ENCODE peak calls at places on chromosomes 11 and 22, in eight cellular contexts. One of them, this sample, is unnamed.

GRCh38 chr11:62431171-62431895 is 12.5 kb downstream of the SCGB1A1 start:
- DNase-seq in coronary artery: no peak
- DNase-seq in cardiac muscle cell: peak
- DNase-seq in CD8-positive, alpha-beta T cell: no peak
- DNase-seq in adrenal gland: no peak
- DNase-seq in transverse colon: no peak
- DNase-seq in Panc1: no peak
- DNase-seq in tibial artery: no peak
- DNase-seq in this sample: no peak

GRCh38 chr11:65709661-65710060 is 2.4 kb upstream of the KAT5 start:
- DNase-seq in CD8-positive, alpha-beta T cell: no peak
- DNase-seq in tibial artery: peak
- DNase-seq in coronary artery: no peak
- DNase-seq in cardiac muscle cell: peak
- DNase-seq in adrenal gland: peak
- DNase-seq in Panc1: no peak
- DNase-seq in transverse colon: no peak
- DNase-seq in this sample: no peak

GRCh38 chr11:64869571-64870175 is 8.7 kb downstream of the EHD1 start:
- DNase-seq in adrenal gland: no peak
- DNase-seq in cardiac muscle cell: no peak
- DNase-seq in Panc1: no peak
- DNase-seq in tibial artery: no peak
- DNase-seq in transverse colon: no peak
- DNase-seq in CD8-positive, alpha-beta T cell: no peak
- DNase-seq in coronary artery: no peak
- DNase-seq in this sample: no peak

GRCh38 chr11:124194696-124195418 is 11.7 kb downstream of the OR10D3 start:
- DNase-seq in CD8-positive, alpha-beta T cell: no peak
- DNase-seq in transverse colon: peak
- DNase-seq in adrenal gland: peak
- DNase-seq in cardiac muscle cell: peak
- DNase-seq in Panc1: peak
- DNase-seq in coronary artery: no peak
- DNase-seq in tibial artery: peak
- DNase-seq in this sample: peak

GRCh38 chr22:17570851-17571631 is 7.7 kb downstream of the SLC25A18 start:
- DNase-seq in Panc1: no peak
- DNase-seq in CD8-positive, alpha-beta T cell: no peak
- DNase-seq in transverse colon: peak
- DNase-seq in cardiac muscle cell: peak
- DNase-seq in coronary artery: peak
- DNase-seq in tibial artery: peak
- DNase-seq in adrenal gland: peak
- DNase-seq in this sample: peak

GRCh38 chr22:50544746-50545253 is 899 bp upstream of the KLHDC7B start:
- DNase-seq in transverse colon: peak
- DNase-seq in tibial artery: no peak
- DNase-seq in cardiac muscle cell: no peak
- DNase-seq in CD8-positive, alpha-beta T cell: no peak
- DNase-seq in coronary artery: no peak
- DNase-seq in adrenal gland: no peak
- DNase-seq in Panc1: no peak
- DNase-seq in this sample: no peak

GRCh38 chr11:46677169-46677568 is 23.2 kb downstream of the ARHGAP1 start:
- DNase-seq in cardiac muscle cell: no peak
- DNase-seq in CD8-positive, alpha-beta T cell: no peak
- DNase-seq in tibial artery: no peak
- DNase-seq in Panc1: no peak
- DNase-seq in coronary artery: peak
- DNase-seq in transverse colon: no peak
- DNase-seq in adrenal gland: no peak
- DNase-seq in this sample: no peak

GRCh38 chr11:117273550-117274289 is 17.4 kb upstream of the BACE1-AS start:
- DNase-seq in CD8-positive, alpha-beta T cell: no peak
- DNase-seq in transverse colon: no peak
- DNase-seq in cardiac muscle cell: peak
- DNase-seq in adrenal gland: peak
- DNase-seq in Panc1: no peak
- DNase-seq in coronary artery: no peak
- DNase-seq in tibial artery: no peak
- DNase-seq in this sample: no peak

GRCh38 chr11:36231300-36231699 is 57.9 kb downstream of the COMMD9 start:
- DNase-seq in adrenal gland: no peak
- DNase-seq in cardiac muscle cell: peak
- DNase-seq in tibial artery: no peak
- DNase-seq in transverse colon: no peak
- DNase-seq in Panc1: no peak
- DNase-seq in coronary artery: no peak
- DNase-seq in CD8-positive, alpha-beta T cell: no peak
- DNase-seq in this sample: no peak

GRCh38 chr11:121696177-121696863 is 243.6 kb upstream of the SORL1-AS1 start:
- DNase-seq in CD8-positive, alpha-beta T cell: no peak
- DNase-seq in tibial artery: peak
- DNase-seq in adrenal gland: no peak
- DNase-seq in coronary artery: no peak
- DNase-seq in cardiac muscle cell: peak
- DNase-seq in transverse colon: no peak
- DNase-seq in Panc1: no peak
- DNase-seq in this sample: no peak

GRCh38 chr11:86193297-86194095 is 51.1 kb upstream of the EED start:
- DNase-seq in Panc1: peak
- DNase-seq in transverse colon: peak
- DNase-seq in adrenal gland: peak
- DNase-seq in cardiac muscle cell: peak
- DNase-seq in coronary artery: no peak
- DNase-seq in CD8-positive, alpha-beta T cell: peak
- DNase-seq in tibial artery: no peak
- DNase-seq in this sample: peak

GRCh38 chr22:23180893-23181762 is 819 bp downstream of the BCR start:
- DNase-seq in cardiac muscle cell: no peak
- DNase-seq in coronary artery: no peak
- DNase-seq in adrenal gland: peak
- DNase-seq in tibial artery: peak
- DNase-seq in Panc1: no peak
- DNase-seq in transverse colon: peak
- DNase-seq in CD8-positive, alpha-beta T cell: no peak
- DNase-seq in this sample: peak

GRCh38 chr11:10483584-10483983 is 28.5 kb downstream of the AMPD3 start:
- DNase-seq in transverse colon: no peak
- DNase-seq in coronary artery: no peak
- DNase-seq in tibial artery: peak
- DNase-seq in CD8-positive, alpha-beta T cell: no peak
- DNase-seq in Panc1: no peak
- DNase-seq in adrenal gland: no peak
- DNase-seq in cardiac muscle cell: no peak
- DNase-seq in this sample: no peak

GRCh38 chr11:114209904-114210303 is 86.3 kb upstream of the NNMT start:
- DNase-seq in cardiac muscle cell: no peak
- DNase-seq in Panc1: no peak
- DNase-seq in transverse colon: no peak
- DNase-seq in coronary artery: no peak
- DNase-seq in tibial artery: no peak
- DNase-seq in CD8-positive, alpha-beta T cell: no peak
- DNase-seq in adrenal gland: no peak
- DNase-seq in this sample: no peak

GRCh38 chr11:36741515-36741914 is 143.5 kb upstream of the RAG2 start:
- DNase-seq in adrenal gland: no peak
- DNase-seq in CD8-positive, alpha-beta T cell: no peak
- DNase-seq in transverse colon: no peak
- DNase-seq in tibial artery: no peak
- DNase-seq in coronary artery: no peak
- DNase-seq in cardiac muscle cell: no peak
- DNase-seq in Panc1: no peak
- DNase-seq in this sample: no peak

GRCh38 chr11:69360606-69361005 is 66.7 kb downstream of the MYEOV start:
- DNase-seq in adrenal gland: no peak
- DNase-seq in cardiac muscle cell: no peak
- DNase-seq in tibial artery: no peak
- DNase-seq in coronary artery: peak
- DNase-seq in transverse colon: no peak
- DNase-seq in CD8-positive, alpha-beta T cell: no peak
- DNase-seq in Panc1: no peak
- DNase-seq in this sample: no peak

GRCh38 chr22:44680058-44680457 is 21.9 kb upstream of the PRR5 start:
- DNase-seq in transverse colon: no peak
- DNase-seq in cardiac muscle cell: no peak
- DNase-seq in CD8-positive, alpha-beta T cell: no peak
- DNase-seq in adrenal gland: no peak
- DNase-seq in coronary artery: no peak
- DNase-seq in tibial artery: no peak
- DNase-seq in Panc1: no peak
- DNase-seq in this sample: no peak

GRCh38 chr22:44678245-44678979 is 23.6 kb upstream of the PRR5 start:
- DNase-seq in coronary artery: no peak
- DNase-seq in cardiac muscle cell: no peak
- DNase-seq in Panc1: no peak
- DNase-seq in tibial artery: no peak
- DNase-seq in transverse colon: no peak
- DNase-seq in adrenal gland: no peak
- DNase-seq in CD8-positive, alpha-beta T cell: no peak
- DNase-seq in this sample: no peak

GRCh38 chr22:44676441-44677298 is 25.3 kb upstream of the PRR5 start:
- DNase-seq in tibial artery: no peak
- DNase-seq in adrenal gland: no peak
- DNase-seq in CD8-positive, alpha-beta T cell: no peak
- DNase-seq in Panc1: no peak
- DNase-seq in transverse colon: peak
- DNase-seq in coronary artery: no peak
- DNase-seq in cardiac muscle cell: peak
- DNase-seq in this sample: peak

GRCh38 chr22:44678980-44679647 is 22.9 kb upstream of the PRR5 start:
- DNase-seq in tibial artery: no peak
- DNase-seq in Panc1: no peak
- DNase-seq in adrenal gland: no peak
- DNase-seq in CD8-positive, alpha-beta T cell: no peak
- DNase-seq in coronary artery: no peak
- DNase-seq in cardiac muscle cell: no peak
- DNase-seq in transverse colon: no peak
- DNase-seq in this sample: no peak

GRCh38 chr22:44677299-44678244 is 24.4 kb upstream of the PRR5 start:
- DNase-seq in cardiac muscle cell: no peak
- DNase-seq in adrenal gland: no peak
- DNase-seq in CD8-positive, alpha-beta T cell: no peak
- DNase-seq in coronary artery: no peak
- DNase-seq in transverse colon: no peak
- DNase-seq in tibial artery: no peak
- DNase-seq in Panc1: no peak
- DNase-seq in this sample: no peak
- TF ChIP-seq CTCF in cardiac muscle cell: no peak
- TF ChIP-seq CTCF in adrenal gland: no peak
- TF ChIP-seq CTCF in CD8-positive, alpha-beta T cell: no peak
- TF ChIP-seq CTCF in coronary artery: no peak
- TF ChIP-seq CTCF in transverse colon: no peak
- TF ChIP-seq CTCF in tibial artery: no peak
- TF ChIP-seq CTCF in Panc1: no peak
- TF ChIP-seq CTCF in this sample: no peak

GRCh38 chr11:60705895-60706294 is 6.5 kb downstream of the MS4A8 start:
- DNase-seq in adrenal gland: no peak
- DNase-seq in tibial artery: no peak
- DNase-seq in Panc1: no peak
- DNase-seq in CD8-positive, alpha-beta T cell: no peak
- DNase-seq in coronary artery: no peak
- DNase-seq in transverse colon: no peak
- DNase-seq in cardiac muscle cell: no peak
- DNase-seq in this sample: no peak

GRCh38 chr11:60701509-60701818 is 2.1 kb downstream of the MS4A8 start:
- DNase-seq in adrenal gland: no peak
- DNase-seq in transverse colon: no peak
- DNase-seq in cardiac muscle cell: no peak
- DNase-seq in CD8-positive, alpha-beta T cell: no peak
- DNase-seq in tibial artery: no peak
- DNase-seq in Panc1: no peak
- DNase-seq in coronary artery: no peak
- DNase-seq in this sample: no peak

GRCh38 chr11:60700689-60701508 is 1.5 kb downstream of the MS4A8 start:
- DNase-seq in Panc1: no peak
- DNase-seq in tibial artery: no peak
- DNase-seq in transverse colon: peak
- DNase-seq in coronary artery: no peak
- DNase-seq in cardiac muscle cell: peak
- DNase-seq in adrenal gland: no peak
- DNase-seq in CD8-positive, alpha-beta T cell: no peak
- DNase-seq in this sample: no peak

GRCh38 chr11:60706931-60707330 is 7.5 kb downstream of the MS4A8 start:
- DNase-seq in Panc1: no peak
- DNase-seq in coronary artery: no peak
- DNase-seq in adrenal gland: no peak
- DNase-seq in transverse colon: no peak
- DNase-seq in CD8-positive, alpha-beta T cell: no peak
- DNase-seq in cardiac muscle cell: no peak
- DNase-seq in tibial artery: no peak
- DNase-seq in this sample: no peak

GRCh38 chr11:60703374-60703773 is 4.0 kb downstream of the MS4A8 start:
- DNase-seq in cardiac muscle cell: no peak
- DNase-seq in CD8-positive, alpha-beta T cell: no peak
- DNase-seq in transverse colon: no peak
- DNase-seq in adrenal gland: no peak
- DNase-seq in coronary artery: no peak
- DNase-seq in tibial artery: no peak
- DNase-seq in Panc1: no peak
- DNase-seq in this sample: no peak
- H3K27ac ChIP-seq in cardiac muscle cell: no peak
- H3K27ac ChIP-seq in CD8-positive, alpha-beta T cell: no peak
- H3K27ac ChIP-seq in transverse colon: no peak
- H3K27ac ChIP-seq in adrenal gland: no peak
- H3K27ac ChIP-seq in coronary artery: no peak
- H3K27ac ChIP-seq in tibial artery: no peak
- H3K27ac ChIP-seq in Panc1: no peak
- H3K27ac ChIP-seq in this sample: no peak

GRCh38 chr11:22829231-22830081 is at the start of gene SVIP:
- DNase-seq in Panc1: peak
- DNase-seq in tibial artery: peak
- DNase-seq in transverse colon: peak
- DNase-seq in coronary artery: peak
- DNase-seq in cardiac muscle cell: peak
- DNase-seq in adrenal gland: peak
- DNase-seq in CD8-positive, alpha-beta T cell: peak
- DNase-seq in this sample: peak
- TF ChIP-seq CTCF in Panc1: peak
- TF ChIP-seq CTCF in tibial artery: peak
- TF ChIP-seq CTCF in transverse colon: peak
- TF ChIP-seq CTCF in coronary artery: peak
- TF ChIP-seq CTCF in cardiac muscle cell: peak
- TF ChIP-seq CTCF in adrenal gland: no peak
- TF ChIP-seq CTCF in CD8-positive, alpha-beta T cell: peak
- TF ChIP-seq CTCF in this sample: peak

DNA sequence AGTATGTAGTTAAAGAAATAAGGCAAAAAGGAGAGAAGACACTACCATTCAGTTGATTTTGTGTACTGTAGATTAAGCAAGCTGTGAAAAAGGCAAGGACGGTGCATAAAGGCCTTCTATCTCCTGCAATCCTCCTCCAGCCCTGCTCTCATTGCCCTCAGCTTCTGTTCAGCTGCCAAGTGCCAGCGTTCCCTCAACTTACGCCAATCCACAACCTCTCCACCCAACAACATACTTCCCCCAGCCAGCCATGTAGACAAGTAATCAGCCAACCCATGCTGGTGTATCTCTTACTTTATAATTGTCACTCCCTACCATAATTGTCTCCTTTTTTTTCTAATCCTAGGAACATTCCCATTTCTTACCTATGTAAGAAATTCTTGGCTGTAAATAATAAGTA is 30.1 kb upstream of the ANO5 start:
- DNase-seq in adrenal gland: no peak
- DNase-seq in CD8-positive, alpha-beta T cell: no peak
- DNase-seq in Panc1: no peak
- DNase-seq in tibial artery: no peak
- DNase-seq in transverse colon: no peak
- DNase-seq in coronary artery: no peak
- DNase-seq in cardiac muscle cell: no peak
- DNase-seq in this sample: no peak
- H3K27ac ChIP-seq in adrenal gland: no peak
- H3K27ac ChIP-seq in CD8-positive, alpha-beta T cell: no peak
- H3K27ac ChIP-seq in Panc1: no peak
- H3K27ac ChIP-seq in tibial artery: no peak
- H3K27ac ChIP-seq in transverse colon: no peak
- H3K27ac ChIP-seq in coronary artery: no peak
- H3K27ac ChIP-seq in cardiac muscle cell: no peak
- H3K27ac ChIP-seq in this sample: no peak

This sample was measured in heart left ventricle.